ENCODE peak calls at places on chromosomes 4 and X, in seven cellular contexts. Y is GM12891, R is GM12892, B is GM12878, N is K562, J is SK-N-SH, K is HepG2. V is an unnamed sample.

GRCh38 chr4:1012031-1012739 is 759 bp downstream of the FGFRL1 start:
- DNase-seq in Y (no peak), R (no peak), B (no peak), N (peak; percentile 78), J (peak; percentile 72), K (peak; percentile 51), V (no peak)

GRCh38 chr4:129362685-129363274 is 266.8 kb downstream of the C4orf33 start:
- DNase-seq in Y (peak; percentile 20), R (peak; percentile 17), B (peak; percentile 13), N (peak; percentile 56), J (peak; percentile 51), K (peak; percentile 50), V (peak; percentile 54)

GRCh38 chr4:140187316-140187695 is 33.3 kb upstream of the MAML3 start:
- DNase-seq in Y (no peak), R (no peak), B (no peak), N (no peak), J (no peak), K (no peak), V (no peak)

GRCh38 chr4:187103351-187103750 is 379.7 kb upstream of the FAT1 start:
- DNase-seq in Y (no peak), R (no peak), B (no peak), N (no peak), J (no peak), K (no peak), V (no peak)

GRCh38 chr4:3209551-3210325 is 39.2 kb upstream of the MSANTD1 start:
- DNase-seq in Y (no peak), R (no peak), B (no peak), N (no peak), J (no peak), K (no peak), V (no peak)

GRCh38 chr4:21802406-21802805 is 146.2 kb downstream of the KCNIP4 start:
- DNase-seq in Y (no peak), R (no peak), B (no peak), N (no peak), J (no peak), K (no peak), V (no peak)

GRCh38 chr4:102847687-102848086 is 20.3 kb upstream of the UBE2D3 start:
- DNase-seq in Y (no peak), R (no peak), B (no peak), N (no peak), J (no peak), K (no peak), V (no peak)

GRCh38 chrX:52262195-52262546 is 77.5 kb downstream of the MAGED4 start:
- DNase-seq in Y (no peak), R (no peak), B (no peak), N (no peak), J (no peak), K (no peak), V (no peak)

GRCh38 chr4:730511-730910 is 24.9 kb downstream of the PCGF3 start:
- DNase-seq in Y (no peak), R (no peak), B (no peak), N (no peak), J (no peak), K (no peak), V (no peak)

GRCh38 chr4:150080335-150080734 is 2.1 kb downstream of the DCLK2 start:
- DNase-seq in Y (no peak), R (no peak), B (no peak), N (no peak), J (no peak), K (no peak), V (no peak)

GRCh38 chr4:173211222-173211621 is 42.6 kb downstream of the GALNT7 start:
- DNase-seq in Y (no peak), R (no peak), B (no peak), N (no peak), J (no peak), K (no peak), V (no peak)

GRCh38 chr4:40333921-40334352 is 1.2 kb upstream of the CHRNA9 start:
- DNase-seq in Y (no peak), R (no peak), B (no peak), N (no peak), J (peak; percentile 72), K (no peak), V (no peak)

GRCh38 chrX:137072396-137072795 is 38.6 kb upstream of the GPR101 start:
- DNase-seq in Y (no peak), R (no peak), B (no peak), N (no peak), J (no peak), K (no peak), V (no peak)

GRCh38 chrX:134148293-134148692 is 88.7 kb upstream of the CCDC160 start:
- DNase-seq in Y (no peak), R (no peak), B (no peak), N (no peak), J (no peak), K (no peak), V (no peak)

GRCh38 chr4:87896020-87896621 is 63.4 kb downstream of the MEPE start:
- DNase-seq in Y (no peak), R (no peak), B (no peak), N (no peak), J (no peak), K (peak; percentile 52), V (no peak)
- TF ChIP-seq TAF1 in Y (no peak), R (no peak), B (no peak), N (no peak), J (no peak), K (no peak), V (no peak)

GRCh38 chrX:153621949-153622598 is 23.1 kb upstream of the CCNQ start:
- DNase-seq in Y (no peak), R (no peak), B (no peak), N (no peak), J (no peak), K (no peak), V (no peak)

GRCh38 chrX:153620576-153620975 is 21.6 kb upstream of the CCNQ start:
- DNase-seq in Y (no peak), R (no peak), B (no peak), N (no peak), J (no peak), K (no peak), V (no peak)

GRCh38 chrX:153624196-153625091 is 22.6 kb upstream of the DUSP9 start:
- DNase-seq in Y (no peak), R (no peak), B (no peak), N (no peak), J (no peak), K (peak; percentile 43), V (no peak)

GRCh38 chrX:153623310-153624029 is 23.5 kb upstream of the DUSP9 start:
- DNase-seq in Y (no peak), R (no peak), B (no peak), N (no peak), J (no peak), K (peak; percentile 79), V (no peak)

DNA sequence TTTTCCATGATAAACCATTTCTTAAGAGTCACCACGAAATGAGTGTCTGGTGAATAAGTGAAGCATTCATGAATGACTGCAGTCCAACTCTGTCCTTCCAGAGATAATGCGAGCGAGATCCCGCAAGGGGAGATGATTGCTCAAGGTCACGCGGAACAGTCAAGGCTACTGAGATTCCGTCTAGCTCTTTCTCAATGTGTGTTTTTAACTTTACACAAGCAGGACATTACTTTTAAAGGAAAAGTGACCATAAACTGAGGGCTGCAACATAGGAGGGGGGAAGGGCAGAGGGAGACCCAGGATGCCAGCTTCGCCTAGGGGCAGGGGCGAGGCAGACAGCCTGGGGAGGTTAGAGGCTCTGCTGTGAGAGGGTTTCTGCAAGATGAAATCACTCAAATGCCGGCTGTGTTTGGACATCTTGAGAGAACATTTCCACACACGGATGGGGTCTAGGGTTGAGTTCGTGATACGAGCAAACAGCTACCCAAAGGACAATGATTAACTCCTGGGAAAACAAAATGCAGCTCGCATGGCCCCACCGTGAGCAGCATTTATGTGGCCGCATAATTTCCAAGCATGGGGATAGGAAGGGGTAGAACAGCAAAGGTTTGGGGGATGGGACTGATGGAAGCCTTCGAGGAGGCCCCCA is 23.8 kb upstream of the CCNQ start:
- DNase-seq in Y (no peak), R (no peak), B (no peak), N (no peak), J (no peak), K (peak; percentile 88), V (no peak)
- TF ChIP-seq TAF1 in Y (no peak), R (no peak), B (no peak), N (no peak), J (no peak), K (no peak), V (no peak)

GRCh38 chr4:48331577-48332340 is 9.6 kb upstream of the SLAIN2 start:
- DNase-seq in Y (no peak), R (no peak), B (no peak), N (no peak), J (no peak), K (no peak), V (no peak)

GRCh38 chr4:48332661-48333060 is 8.7 kb upstream of the SLAIN2 start:
- DNase-seq in Y (no peak), R (no peak), B (no peak), N (no peak), J (no peak), K (no peak), V (no peak)

GRCh38 chr4:48334236-48334635 is 7.1 kb upstream of the SLAIN2 start:
- DNase-seq in Y (no peak), R (no peak), B (no peak), N (no peak), J (no peak), K (no peak), V (no peak)

GRCh38 chr4:48334900-48335384 is 6.4 kb upstream of the SLAIN2 start:
- DNase-seq in Y (no peak), R (no peak), B (no peak), N (no peak), J (no peak), K (no peak), V (no peak)

DNA sequence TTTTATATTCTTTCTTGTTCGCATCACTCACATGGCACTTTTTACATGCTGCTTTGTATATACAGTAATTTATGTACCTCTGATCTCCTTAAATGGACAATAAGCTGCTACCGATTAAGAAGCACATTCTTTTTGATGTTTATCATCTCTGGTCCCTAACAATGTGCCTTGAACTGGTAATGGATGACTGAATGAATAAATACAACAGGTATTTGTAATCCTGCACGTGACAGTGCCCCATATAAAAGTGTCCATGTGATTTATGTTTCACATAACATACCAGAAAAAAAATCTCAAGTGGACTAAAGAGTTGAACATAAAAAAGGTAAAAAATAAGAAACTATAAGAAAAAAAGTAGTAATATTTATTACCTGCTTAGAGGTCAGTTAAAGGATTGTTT is 7.7 kb upstream of the SLAIN2 start:
- DNase-seq in Y (no peak), R (no peak), B (no peak), N (no peak), J (no peak), K (no peak), V (no peak)
- TF ChIP-seq TAF1 in Y (no peak), R (no peak), B (no peak), N (no peak), J (no peak), K (no peak), V (no peak)

GRCh38 chrX:810186-810585 is 179.6 kb downstream of the SHOX start:
- DNase-seq in Y (no peak), R (no peak), B (no peak), N (no peak), J (no peak), K (no peak), V (no peak)
- TF ChIP-seq TAF1 in Y (no peak), R (no peak), B (no peak), N (no peak), J (no peak), K (no peak), V (no peak)